ENCODE peak calls at places on chromosomes 3 and 15, in nine cellular contexts. W, F, J, A, C, X, Z, G and T are unnamed samples.

GRCh38 chr3:59839810-59840515 is 790.1 kb upstream of the CFAP20DC start:
- DNase-seq in Z (no peak), J (no peak), F (no peak), G (no peak), W (no peak), A (no peak), C (no peak), X (no peak), T (no peak)

GRCh38 chr15:98896802-98897732 is 110.5 kb downstream of the PGPEP1L start:
- DNase-seq in C (peak; percentile 97), A (peak; percentile 95), G (no peak), W (peak; percentile 96), Z (peak; percentile 99), X (no peak), F (no peak), J (peak; percentile 99), T (no peak)

GRCh38 chr3:52606373-52607085 is 70.1 kb downstream of the UQCC5 start:
- DNase-seq in C (peak; percentile 97), G (no peak), F (no peak), A (peak; percentile 32), X (no peak), W (peak; percentile 12), Z (peak; percentile 72), J (peak; percentile 26), T (peak; percentile 93)

GRCh38 chr3:31041161-31041978 is 146.9 kb upstream of the GADL1 start:
- DNase-seq in X (no peak), A (peak; percentile 21), C (peak; percentile 99), F (no peak), Z (peak; percentile 98), W (peak; percentile 67), G (no peak), J (peak; percentile 23), T (no peak)

GRCh38 chr3:51711352-51712019 is 4.6 kb downstream of the GRM2 start:
- DNase-seq in G (no peak), Z (no peak), J (no peak), F (no peak), X (no peak), W (no peak), A (no peak), C (no peak), T (no peak)

GRCh38 chr15:41918506-41919126 is 24.8 kb upstream of the SPTBN5 start:
- DNase-seq in W (no peak), X (no peak), C (no peak), G (no peak), J (no peak), F (no peak), Z (no peak), A (no peak), T (no peak)

GRCh38 chr3:177330771-177331170 is 133.5 kb upstream of the TBL1XR1 start:
- DNase-seq in F (peak; percentile 18), C (no peak), W (peak; percentile 75), A (no peak), J (no peak), Z (no peak), G (no peak), X (no peak), T (no peak)

GRCh38 chr3:124223853-124224252 is 231.9 kb upstream of the ROPN1 start:
- DNase-seq in W (no peak), J (no peak), C (no peak), G (no peak), A (no peak), Z (no peak), F (no peak), X (no peak), T (no peak)

GRCh38 chr3:64575211-64575844 is 112.5 kb downstream of the ADAMTS9 start:
- DNase-seq in G (no peak), W (peak; percentile 32), Z (no peak), J (peak; percentile 13), F (peak; percentile 15), X (no peak), C (peak; percentile 8), A (peak; percentile 35), T (no peak)

GRCh38 chr3:152405915-152406802 is 137.4 kb downstream of the MBNL1 start:
- DNase-seq in A (no peak), X (no peak), C (peak; percentile 67), F (no peak), W (peak; percentile 81), Z (no peak), J (no peak), G (no peak), T (no peak)

GRCh38 chr3:71299160-71299559 is 284.4 kb downstream of the FOXP1 start:
- DNase-seq in C (no peak), Z (no peak), G (no peak), W (no peak), F (no peak), X (no peak), A (no peak), J (no peak), T (no peak)

DNA sequence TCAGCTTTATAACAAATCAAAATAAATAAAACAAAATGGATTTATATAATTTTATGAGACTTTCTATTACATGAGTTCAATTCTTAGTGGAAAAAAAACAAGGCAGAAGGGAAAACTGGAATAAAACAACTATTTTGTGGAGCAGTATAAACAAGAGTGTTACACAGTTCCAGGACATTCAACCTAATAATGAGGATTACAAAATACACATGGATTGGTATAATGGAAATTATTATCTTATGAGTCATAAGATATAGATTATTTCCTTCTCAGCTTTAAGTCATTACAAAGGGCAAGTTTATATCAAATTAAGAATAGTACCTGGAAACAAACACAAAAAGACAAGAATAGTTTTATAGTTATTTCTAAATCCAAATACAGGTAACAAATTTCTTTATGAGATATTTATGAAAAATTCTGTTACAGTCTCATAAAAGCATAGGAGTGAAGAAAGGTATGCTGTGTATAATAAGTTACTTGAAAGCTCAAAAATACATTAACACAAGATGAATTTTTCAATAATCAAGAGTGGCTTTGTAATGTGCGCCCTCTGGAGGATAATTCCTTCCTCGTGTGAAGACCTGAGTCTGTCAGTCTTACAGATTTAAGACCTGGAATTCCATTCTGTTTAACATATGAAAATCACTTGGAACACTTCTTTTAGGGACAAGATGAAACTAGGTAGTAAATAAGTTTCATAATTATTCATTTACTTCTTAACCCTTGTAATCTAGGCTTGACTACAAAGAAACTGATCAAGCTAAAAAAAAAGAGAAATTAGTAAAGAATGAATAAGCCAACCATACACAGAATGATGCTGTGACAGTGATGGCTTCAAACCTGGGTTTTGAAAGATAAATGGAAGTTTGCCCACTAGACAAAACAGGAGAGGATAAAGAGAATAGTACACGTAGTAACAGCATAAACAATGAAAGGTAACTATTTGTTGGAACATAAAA is 9.5 kb downstream of the COPS2 start:
- DNase-seq in Z (no peak), C (peak; percentile 73), F (peak; percentile 22), G (peak; percentile 54), A (peak; percentile 90), X (no peak), W (peak; percentile 77), J (peak; percentile 18), T (peak; percentile 51)
- TF ChIP-seq CTCF in Z (peak; percentile 68), C (peak; percentile 83), F (peak; percentile 46), G (peak; percentile 78), A (peak; percentile 59), X (peak; percentile 57), W (peak; percentile 71), J (peak; percentile 69), T (peak; percentile 77)

GRCh38 chr3:55817177-55817576 is 330.1 kb upstream of the WNT5A start:
- DNase-seq in X (no peak), F (no peak), A (no peak), Z (no peak), G (no peak), C (no peak), J (no peak), W (no peak), T (no peak)
- H3K4me3 ChIP-seq in X (no peak overlapping the region), F (no peak overlapping the region), A (no peak overlapping the region), Z (no peak overlapping the region), G (no peak overlapping the region), C (no peak overlapping the region), J (no peak overlapping the region), W (no peak overlapping the region), T (no peak overlapping the region)

GRCh38 chr3:173199568-173199967 is 58.5 kb upstream of the SPATA16 start:
- DNase-seq in F (no peak), Z (no peak), J (no peak), C (no peak), G (no peak), A (no peak), W (no peak), X (no peak), T (no peak)
- TF ChIP-seq CTCF in F (no peak), Z (no peak), J (no peak), C (no peak), G (no peak), A (no peak), W (no peak), X (no peak), T (no peak)

GRCh38 chr3:141430326-141430725 is 56.5 kb upstream of the RASA2 start:
- DNase-seq in C (no peak), F (peak; percentile 90), A (no peak), J (no peak), Z (no peak), G (no peak), W (no peak), X (no peak), T (no peak)
- H3K4me3 ChIP-seq in C (no peak overlapping the region), F (no peak overlapping the region), A (no peak overlapping the region), J (no peak overlapping the region), Z (no peak overlapping the region), G (no peak overlapping the region), W (no peak overlapping the region), X (peak overlapping the region; percentile 24), T (no peak overlapping the region)

GRCh38 chr15:32993285-32993684 is 201.2 kb downstream of the FMN1 start:
- DNase-seq in A (no peak), G (no peak), J (no peak), F (no peak), Z (no peak), X (no peak), C (peak; percentile 38), W (peak; percentile 29), T (no peak)
- TF ChIP-seq CTCF in A (no peak), G (peak; percentile 49), J (peak; percentile 44), F (no peak), Z (peak; percentile 40), X (no peak), C (peak; percentile 65), W (peak; percentile 30), T (peak; percentile 28)

GRCh38 chr15:100972975-100973350 is 53.8 kb downstream of the LRRK1 start:
- DNase-seq in F (no peak), Z (no peak), C (no peak), G (no peak), J (no peak), A (no peak), W (no peak), X (no peak), T (no peak)
- H3K4me3 ChIP-seq in F (no peak overlapping the region), Z (peak overlapping the region; percentile 44), C (no peak overlapping the region), G (no peak overlapping the region), J (no peak overlapping the region), A (no peak overlapping the region), W (no peak overlapping the region), X (no peak overlapping the region), T (no peak overlapping the region)

GRCh38 chr3:112013784-112014143 is 15.0 kb downstream of the TAGLN3 start:
- DNase-seq in A (peak; percentile 9), G (no peak), J (no peak), F (no peak), X (no peak), W (no peak), C (no peak), Z (no peak), T (no peak)
- TF ChIP-seq CTCF in A (peak; percentile 1), G (no peak), J (no peak), F (no peak), X (peak; percentile 11), W (no peak), C (no peak), Z (no peak), T (no peak)

GRCh38 chr3:190996376-190996775 is 133.9 kb upstream of the GMNC start:
- DNase-seq in Z (no peak), F (no peak), J (no peak), W (peak; percentile 1), C (no peak), G (no peak), X (no peak), A (no peak), T (no peak)
- H3K4me3 ChIP-seq in Z (no peak overlapping the region), F (no peak overlapping the region), J (no peak overlapping the region), W (no peak overlapping the region), C (no peak overlapping the region), G (no peak overlapping the region), X (no peak overlapping the region), A (no peak overlapping the region), T (no peak overlapping the region)